ENCODE peak calls at places on chromosomes 5 and 9, in six cellular contexts. One of them, this sample, is unnamed.

GRCh38 chr5:174589011-174589410 is 135.4 kb upstream of the MSX2 start:
- DNase-seq in fibroblast of mammary gland: no peak
- DNase-seq in fibroblast of the conjunctiva: no peak
- DNase-seq in effector memory CD4-positive, alpha-beta T cell: no peak
- DNase-seq in lung microvascular endothelial cell: no peak
- DNase-seq in lung: no peak
- DNase-seq in this sample: no peak

GRCh38 chr5:148780711-148781110 is 45.7 kb upstream of the ADRB2 start:
- DNase-seq in fibroblast of mammary gland: no peak
- DNase-seq in fibroblast of the conjunctiva: no peak
- DNase-seq in effector memory CD4-positive, alpha-beta T cell: no peak
- DNase-seq in lung microvascular endothelial cell: no peak
- DNase-seq in lung: no peak
- DNase-seq in this sample: no peak

GRCh38 chr5:180785794-180786221 is 16.8 kb downstream of the MGAT1 start:
- DNase-seq in fibroblast of mammary gland: peak; percentile 71
- DNase-seq in fibroblast of the conjunctiva: no peak
- DNase-seq in effector memory CD4-positive, alpha-beta T cell: no peak
- DNase-seq in lung microvascular endothelial cell: peak; percentile 68
- DNase-seq in lung: no peak
- DNase-seq in this sample: peak; percentile 67

GRCh38 chr5:6829150-6829784 is 116.0 kb downstream of the TENT4A start:
- DNase-seq in fibroblast of mammary gland: peak; percentile 8
- DNase-seq in fibroblast of the conjunctiva: no peak
- DNase-seq in effector memory CD4-positive, alpha-beta T cell: peak; percentile 3
- DNase-seq in lung microvascular endothelial cell: no peak
- DNase-seq in lung: no peak
- DNase-seq in this sample: no peak

GRCh38 chr9:34145165-34145564 is 18.7 kb upstream of the DCAF12 start:
- DNase-seq in fibroblast of mammary gland: peak; percentile 16
- DNase-seq in fibroblast of the conjunctiva: no peak
- DNase-seq in effector memory CD4-positive, alpha-beta T cell: no peak
- DNase-seq in lung microvascular endothelial cell: no peak
- DNase-seq in lung: no peak
- DNase-seq in this sample: no peak

GRCh38 chr9:122302541-122302940 is 37.9 kb downstream of the MRRF start:
- DNase-seq in fibroblast of mammary gland: no peak
- DNase-seq in fibroblast of the conjunctiva: no peak
- DNase-seq in effector memory CD4-positive, alpha-beta T cell: no peak
- DNase-seq in lung microvascular endothelial cell: no peak
- DNase-seq in lung: no peak
- DNase-seq in this sample: no peak

GRCh38 chr9:38208206-38208901 is 139.3 kb upstream of the SHB start:
- DNase-seq in fibroblast of mammary gland: no peak
- DNase-seq in fibroblast of the conjunctiva: no peak
- DNase-seq in effector memory CD4-positive, alpha-beta T cell: no peak
- DNase-seq in lung microvascular endothelial cell: no peak
- DNase-seq in lung: no peak
- DNase-seq in this sample: no peak

GRCh38 chr5:173646684-173647083 is 30.2 kb upstream of the BOD1 start:
- DNase-seq in fibroblast of mammary gland: no peak
- DNase-seq in fibroblast of the conjunctiva: no peak
- DNase-seq in effector memory CD4-positive, alpha-beta T cell: no peak
- DNase-seq in lung microvascular endothelial cell: no peak
- DNase-seq in lung: no peak
- DNase-seq in this sample: no peak

GRCh38 chr9:110337727-110338522 is at the start of gene TXNDC8:
- DNase-seq in fibroblast of mammary gland: peak; percentile 83
- DNase-seq in fibroblast of the conjunctiva: no peak
- DNase-seq in effector memory CD4-positive, alpha-beta T cell: no peak
- DNase-seq in lung microvascular endothelial cell: no peak
- DNase-seq in lung: no peak
- DNase-seq in this sample: peak; percentile 19

GRCh38 chr9:111163738-111164399 is 125.6 kb upstream of the LPAR1 start:
- DNase-seq in fibroblast of mammary gland: peak; percentile 48
- DNase-seq in fibroblast of the conjunctiva: no peak
- DNase-seq in effector memory CD4-positive, alpha-beta T cell: no peak
- DNase-seq in lung microvascular endothelial cell: no peak
- DNase-seq in lung: no peak
- DNase-seq in this sample: no peak

GRCh38 chr5:92409131-92409530 is 1026.0 kb upstream of the ARRDC3 start:
- DNase-seq in fibroblast of mammary gland: peak; percentile 72
- DNase-seq in fibroblast of the conjunctiva: peak; percentile 4
- DNase-seq in effector memory CD4-positive, alpha-beta T cell: no peak
- DNase-seq in lung microvascular endothelial cell: no peak
- DNase-seq in lung: no peak
- DNase-seq in this sample: no peak

GRCh38 chr5:134138416-134139376 is 24.2 kb downstream of the TCF7 start:
- DNase-seq in fibroblast of mammary gland: peak; percentile 58
- DNase-seq in fibroblast of the conjunctiva: no peak
- DNase-seq in effector memory CD4-positive, alpha-beta T cell: no peak
- DNase-seq in lung microvascular endothelial cell: no peak
- DNase-seq in lung: no peak
- DNase-seq in this sample: no peak

GRCh38 chr5:144585716-144586115 is 415.0 kb downstream of the KCTD16 start:
- DNase-seq in fibroblast of mammary gland: no peak
- DNase-seq in fibroblast of the conjunctiva: no peak
- DNase-seq in effector memory CD4-positive, alpha-beta T cell: no peak
- DNase-seq in lung microvascular endothelial cell: no peak
- DNase-seq in lung: no peak
- DNase-seq in this sample: no peak

GRCh38 chr9:129712595-129713524 is 40.0 kb downstream of the PTGES start:
- DNase-seq in fibroblast of mammary gland: peak; percentile 94
- DNase-seq in fibroblast of the conjunctiva: no peak
- DNase-seq in effector memory CD4-positive, alpha-beta T cell: no peak
- DNase-seq in lung microvascular endothelial cell: no peak
- DNase-seq in lung: no peak
- DNase-seq in this sample: no peak

GRCh38 chr5:51990661-51991180 is 607.5 kb downstream of the ISL1 start:
- DNase-seq in fibroblast of mammary gland: no peak
- DNase-seq in fibroblast of the conjunctiva: no peak
- DNase-seq in effector memory CD4-positive, alpha-beta T cell: no peak
- DNase-seq in lung microvascular endothelial cell: no peak
- DNase-seq in lung: no peak
- DNase-seq in this sample: no peak

GRCh38 chr5:78273436-78273835 is 21.1 kb downstream of the AP3B1 start:
- DNase-seq in fibroblast of mammary gland: no peak
- DNase-seq in fibroblast of the conjunctiva: no peak
- DNase-seq in effector memory CD4-positive, alpha-beta T cell: no peak
- DNase-seq in lung microvascular endothelial cell: no peak
- DNase-seq in lung: no peak
- DNase-seq in this sample: no peak

GRCh38 chr9:109143881-109144562 is 23.0 kb downstream of the FRRS1L start:
- DNase-seq in fibroblast of mammary gland: peak; percentile 50
- DNase-seq in fibroblast of the conjunctiva: no peak
- DNase-seq in effector memory CD4-positive, alpha-beta T cell: no peak
- DNase-seq in lung microvascular endothelial cell: peak; percentile 3
- DNase-seq in lung: no peak
- DNase-seq in this sample: no peak

GRCh38 chr5:31410089-31410488 is 121.8 kb downstream of the DROSHA start:
- DNase-seq in fibroblast of mammary gland: no peak
- DNase-seq in fibroblast of the conjunctiva: no peak
- DNase-seq in effector memory CD4-positive, alpha-beta T cell: no peak
- DNase-seq in lung microvascular endothelial cell: no peak
- DNase-seq in lung: no peak
- DNase-seq in this sample: no peak

GRCh38 chr5:62582198-62582597 is 3.6 kb downstream of the LRRC70 start:
- DNase-seq in fibroblast of mammary gland: peak; percentile 27
- DNase-seq in fibroblast of the conjunctiva: no peak
- DNase-seq in effector memory CD4-positive, alpha-beta T cell: no peak
- DNase-seq in lung microvascular endothelial cell: peak; percentile 61
- DNase-seq in lung: no peak
- DNase-seq in this sample: peak; percentile 52

GRCh38 chr5:1333986-1334385 is 10.9 kb downstream of the CLPTM1L start:
- DNase-seq in fibroblast of mammary gland: no peak
- DNase-seq in fibroblast of the conjunctiva: no peak
- DNase-seq in effector memory CD4-positive, alpha-beta T cell: no peak
- DNase-seq in lung microvascular endothelial cell: no peak
- DNase-seq in lung: no peak
- DNase-seq in this sample: no peak

GRCh38 chr5:150625164-150625535 is 15.3 kb upstream of the SYNPO start:
- DNase-seq in fibroblast of mammary gland: no peak
- DNase-seq in fibroblast of the conjunctiva: no peak
- DNase-seq in effector memory CD4-positive, alpha-beta T cell: no peak
- DNase-seq in lung microvascular endothelial cell: no peak
- DNase-seq in lung: no peak
- DNase-seq in this sample: no peak

GRCh38 chr9:118222375-118222774 is 518.2 kb downstream of the TLR4 start:
- DNase-seq in fibroblast of mammary gland: no peak
- DNase-seq in fibroblast of the conjunctiva: no peak
- DNase-seq in effector memory CD4-positive, alpha-beta T cell: no peak
- DNase-seq in lung microvascular endothelial cell: no peak
- DNase-seq in lung: no peak
- DNase-seq in this sample: no peak

GRCh38 chr5:95471447-95471846 is 80.3 kb downstream of the FAM81B start:
- DNase-seq in fibroblast of mammary gland: no peak
- DNase-seq in fibroblast of the conjunctiva: no peak
- DNase-seq in effector memory CD4-positive, alpha-beta T cell: no peak
- DNase-seq in lung microvascular endothelial cell: no peak
- DNase-seq in lung: peak; percentile 47
- DNase-seq in this sample: no peak

GRCh38 chr9:125889122-125889523 is 141.9 kb downstream of the PBX3 start:
- DNase-seq in fibroblast of mammary gland: peak; percentile 21
- DNase-seq in fibroblast of the conjunctiva: no peak
- DNase-seq in effector memory CD4-positive, alpha-beta T cell: no peak
- DNase-seq in lung microvascular endothelial cell: no peak
- DNase-seq in lung: no peak
- DNase-seq in this sample: peak; percentile 64

GRCh38 chr9:123343428-123344272 is 12.3 kb upstream of the CRB2 start:
- DNase-seq in fibroblast of mammary gland: peak; percentile 39
- DNase-seq in fibroblast of the conjunctiva: no peak
- DNase-seq in effector memory CD4-positive, alpha-beta T cell: no peak
- DNase-seq in lung microvascular endothelial cell: no peak
- DNase-seq in lung: no peak
- DNase-seq in this sample: no peak

GRCh38 chr5:16855475-16855874 is 80.6 kb downstream of the MYO10 start:
- DNase-seq in fibroblast of mammary gland: peak; percentile 68
- DNase-seq in fibroblast of the conjunctiva: no peak
- DNase-seq in effector memory CD4-positive, alpha-beta T cell: no peak
- DNase-seq in lung microvascular endothelial cell: peak; percentile 93
- DNase-seq in lung: no peak
- DNase-seq in this sample: peak; percentile 83

GRCh38 chr9:136761545-136761981 is 2.8 kb downstream of the LCN15 start:
- DNase-seq in fibroblast of mammary gland: no peak
- DNase-seq in fibroblast of the conjunctiva: no peak
- DNase-seq in effector memory CD4-positive, alpha-beta T cell: no peak
- DNase-seq in lung microvascular endothelial cell: no peak
- DNase-seq in lung: no peak
- DNase-seq in this sample: no peak

GRCh38 chr5:124697912-124698690 is 48.3 kb downstream of the ZNF608 start:
- DNase-seq in fibroblast of mammary gland: no peak
- DNase-seq in fibroblast of the conjunctiva: peak; percentile 4
- DNase-seq in effector memory CD4-positive, alpha-beta T cell: no peak
- DNase-seq in lung microvascular endothelial cell: peak; percentile 18
- DNase-seq in lung: no peak
- DNase-seq in this sample: peak; percentile 34

GRCh38 chr5:154793599-154794524 is 38.7 kb downstream of the LARP1 start:
- DNase-seq in fibroblast of mammary gland: peak; percentile 17
- DNase-seq in fibroblast of the conjunctiva: no peak
- DNase-seq in effector memory CD4-positive, alpha-beta T cell: no peak
- DNase-seq in lung microvascular endothelial cell: no peak
- DNase-seq in lung: no peak
- DNase-seq in this sample: peak; percentile 45

GRCh38 chr9:136116360-136117098 is 2.1 kb downstream of the TMEM250 start:
- DNase-seq in fibroblast of mammary gland: no peak
- DNase-seq in fibroblast of the conjunctiva: no peak
- DNase-seq in effector memory CD4-positive, alpha-beta T cell: no peak
- DNase-seq in lung microvascular endothelial cell: no peak
- DNase-seq in lung: no peak
- DNase-seq in this sample: no peak

GRCh38 chr9:136373300-136374182 is at the start of gene CARD9:
- DNase-seq in fibroblast of mammary gland: no peak
- DNase-seq in fibroblast of the conjunctiva: no peak
- DNase-seq in effector memory CD4-positive, alpha-beta T cell: no peak
- DNase-seq in lung microvascular endothelial cell: no peak
- DNase-seq in lung: peak; percentile 55
- DNase-seq in this sample: no peak

GRCh38 chr9:35689601-35690446 is at the start of gene TPM2:
- DNase-seq in fibroblast of mammary gland: peak; percentile 82
- DNase-seq in fibroblast of the conjunctiva: peak; percentile 65
- DNase-seq in effector memory CD4-positive, alpha-beta T cell: no peak
- DNase-seq in lung microvascular endothelial cell: peak; percentile 18
- DNase-seq in lung: peak; percentile 41
- DNase-seq in this sample: peak; percentile 70

GRCh38 chr5:127012933-127013332 is 17.4 kb downstream of the MARCHF3 start:
- DNase-seq in fibroblast of mammary gland: peak; percentile 84
- DNase-seq in fibroblast of the conjunctiva: peak; percentile 31
- DNase-seq in effector memory CD4-positive, alpha-beta T cell: no peak
- DNase-seq in lung microvascular endothelial cell: peak; percentile 72
- DNase-seq in lung: no peak
- DNase-seq in this sample: peak; percentile 82

GRCh38 chr9:2324742-2325141 is 296.8 kb upstream of the VLDLR start:
- DNase-seq in fibroblast of mammary gland: no peak
- DNase-seq in fibroblast of the conjunctiva: no peak
- DNase-seq in effector memory CD4-positive, alpha-beta T cell: no peak
- DNase-seq in lung microvascular endothelial cell: no peak
- DNase-seq in lung: no peak
- DNase-seq in this sample: no peak

GRCh38 chr5:169626779-169627178 is 10.3 kb upstream of the DOCK2 start:
- DNase-seq in fibroblast of mammary gland: peak; percentile 94
- DNase-seq in fibroblast of the conjunctiva: peak; percentile 60
- DNase-seq in effector memory CD4-positive, alpha-beta T cell: no peak
- DNase-seq in lung microvascular endothelial cell: peak; percentile 50
- DNase-seq in lung: no peak
- DNase-seq in this sample: peak; percentile 75

GRCh38 chr9:132885691-132886357 is 7.1 kb downstream of the SPACA9 start:
- DNase-seq in fibroblast of mammary gland: no peak
- DNase-seq in fibroblast of the conjunctiva: no peak
- DNase-seq in effector memory CD4-positive, alpha-beta T cell: no peak
- DNase-seq in lung microvascular endothelial cell: no peak
- DNase-seq in lung: no peak
- DNase-seq in this sample: no peak

GRCh38 chr5:34008721-34009120 is 871 bp upstream of the AMACR start:
- DNase-seq in fibroblast of mammary gland: no peak
- DNase-seq in fibroblast of the conjunctiva: no peak
- DNase-seq in effector memory CD4-positive, alpha-beta T cell: no peak
- DNase-seq in lung microvascular endothelial cell: no peak
- DNase-seq in lung: no peak
- DNase-seq in this sample: no peak